ENCODE peak calls at places on chromosomes 1 and 21, in seven cellular contexts. One of them, this sample, is unnamed.

GRCh38 chr1:228166170-228166936 is 749 bp downstream of the IBA57 start:
- DNase-seq in AG09309: no peak
- DNase-seq in AG09319: no peak
- DNase-seq in AG08396: peak; percentile 84
- DNase-seq in stimulated activated CD8-positive, alpha-beta memory T cell treated with anti-CD3 and anti-CD28 coated beads, Interleukin-4, amount 100 ng/mL, for 48 hours: peak; percentile 71
- DNase-seq in left ventricle myocardium inferior: peak; percentile 65
- DNase-seq in esophagus squamous epithelium: no peak
- DNase-seq in this sample: peak; percentile 54

GRCh38 chr21:33155457-33155856 is 74.3 kb upstream of the IFNAR2 start:
- DNase-seq in stimulated activated CD8-positive, alpha-beta memory T cell treated with anti-CD3 and anti-CD28 coated beads, Interleukin-4, amount 100 ng/mL, for 48 hours: no peak
- DNase-seq in esophagus squamous epithelium: no peak
- DNase-seq in left ventricle myocardium inferior: no peak
- DNase-seq in AG09319: no peak
- DNase-seq in AG08396: no peak
- DNase-seq in AG09309: no peak
- DNase-seq in this sample: no peak

GRCh38 chr1:48943826-48944225 is 167.1 kb upstream of the BEND5 start:
- DNase-seq in left ventricle myocardium inferior: no peak
- DNase-seq in esophagus squamous epithelium: no peak
- DNase-seq in stimulated activated CD8-positive, alpha-beta memory T cell treated with anti-CD3 and anti-CD28 coated beads, Interleukin-4, amount 100 ng/mL, for 48 hours: no peak
- DNase-seq in AG08396: no peak
- DNase-seq in AG09309: no peak
- DNase-seq in AG09319: no peak
- DNase-seq in this sample: no peak

GRCh38 chr1:226100436-226101347 is 38.2 kb downstream of the H3-3A start:
- DNase-seq in stimulated activated CD8-positive, alpha-beta memory T cell treated with anti-CD3 and anti-CD28 coated beads, Interleukin-4, amount 100 ng/mL, for 48 hours: peak; percentile 68
- DNase-seq in left ventricle myocardium inferior: peak; percentile 32
- DNase-seq in esophagus squamous epithelium: no peak
- DNase-seq in AG09319: peak; percentile 37
- DNase-seq in AG08396: peak; percentile 66
- DNase-seq in AG09309: no peak
- DNase-seq in this sample: peak; percentile 60

GRCh38 chr1:37574834-37575479 is 18.2 kb downstream of the DNALI1 start:
- DNase-seq in left ventricle myocardium inferior: no peak
- DNase-seq in AG08396: peak; percentile 36
- DNase-seq in esophagus squamous epithelium: no peak
- DNase-seq in AG09319: peak; percentile 60
- DNase-seq in stimulated activated CD8-positive, alpha-beta memory T cell treated with anti-CD3 and anti-CD28 coated beads, Interleukin-4, amount 100 ng/mL, for 48 hours: no peak
- DNase-seq in AG09309: peak; percentile 71
- DNase-seq in this sample: peak; percentile 59

GRCh38 chr21:15514073-15514946 is 215.5 kb upstream of the USP25 start:
- DNase-seq in left ventricle myocardium inferior: no peak
- DNase-seq in AG09309: no peak
- DNase-seq in AG09319: no peak
- DNase-seq in AG08396: no peak
- DNase-seq in esophagus squamous epithelium: no peak
- DNase-seq in stimulated activated CD8-positive, alpha-beta memory T cell treated with anti-CD3 and anti-CD28 coated beads, Interleukin-4, amount 100 ng/mL, for 48 hours: peak; percentile 35
- DNase-seq in this sample: no peak

GRCh38 chr1:232524056-232524455 is 105.9 kb downstream of the SIPA1L2 start:
- DNase-seq in AG09309: no peak
- DNase-seq in AG08396: no peak
- DNase-seq in esophagus squamous epithelium: no peak
- DNase-seq in left ventricle myocardium inferior: no peak
- DNase-seq in AG09319: no peak
- DNase-seq in stimulated activated CD8-positive, alpha-beta memory T cell treated with anti-CD3 and anti-CD28 coated beads, Interleukin-4, amount 100 ng/mL, for 48 hours: no peak
- DNase-seq in this sample: no peak

GRCh38 chr1:172745014-172745413 is 86.1 kb downstream of the FASLG start:
- DNase-seq in esophagus squamous epithelium: no peak
- DNase-seq in AG08396: peak; percentile 54
- DNase-seq in AG09309: peak; percentile 62
- DNase-seq in left ventricle myocardium inferior: no peak
- DNase-seq in AG09319: peak; percentile 50
- DNase-seq in stimulated activated CD8-positive, alpha-beta memory T cell treated with anti-CD3 and anti-CD28 coated beads, Interleukin-4, amount 100 ng/mL, for 48 hours: no peak
- DNase-seq in this sample: peak; percentile 82

GRCh38 chr1:178912597-178912996 is 41.7 kb upstream of the ANGPTL1 start:
- DNase-seq in left ventricle myocardium inferior: no peak
- DNase-seq in esophagus squamous epithelium: no peak
- DNase-seq in AG08396: no peak
- DNase-seq in AG09309: no peak
- DNase-seq in stimulated activated CD8-positive, alpha-beta memory T cell treated with anti-CD3 and anti-CD28 coated beads, Interleukin-4, amount 100 ng/mL, for 48 hours: no peak
- DNase-seq in AG09319: no peak
- DNase-seq in this sample: no peak

GRCh38 chr21:32411366-32412161 is 942 bp upstream of the EVA1C start:
- DNase-seq in AG09319: no peak
- DNase-seq in AG09309: no peak
- DNase-seq in left ventricle myocardium inferior: peak; percentile 97
- DNase-seq in esophagus squamous epithelium: peak; percentile 10
- DNase-seq in AG08396: peak; percentile 75
- DNase-seq in stimulated activated CD8-positive, alpha-beta memory T cell treated with anti-CD3 and anti-CD28 coated beads, Interleukin-4, amount 100 ng/mL, for 48 hours: peak; percentile 83
- DNase-seq in this sample: peak; percentile 84

GRCh38 chr1:43349594-43350306 is 9.0 kb upstream of the CDC20 start:
- DNase-seq in AG08396: peak; percentile 69
- DNase-seq in stimulated activated CD8-positive, alpha-beta memory T cell treated with anti-CD3 and anti-CD28 coated beads, Interleukin-4, amount 100 ng/mL, for 48 hours: no peak
- DNase-seq in AG09319: no peak
- DNase-seq in esophagus squamous epithelium: no peak
- DNase-seq in left ventricle myocardium inferior: no peak
- DNase-seq in AG09309: no peak
- DNase-seq in this sample: peak; percentile 71

GRCh38 chr1:2528966-2529750 is 905 bp downstream of the HES5 start:
- DNase-seq in left ventricle myocardium inferior: no peak
- DNase-seq in AG09319: no peak
- DNase-seq in AG09309: no peak
- DNase-seq in esophagus squamous epithelium: no peak
- DNase-seq in AG08396: no peak
- DNase-seq in stimulated activated CD8-positive, alpha-beta memory T cell treated with anti-CD3 and anti-CD28 coated beads, Interleukin-4, amount 100 ng/mL, for 48 hours: peak; percentile 65
- DNase-seq in this sample: no peak

GRCh38 chr21:45513003-45513706 is 29.1 kb downstream of the SLC19A1 start:
- DNase-seq in AG08396: no peak
- DNase-seq in AG09319: no peak
- DNase-seq in esophagus squamous epithelium: no peak
- DNase-seq in AG09309: no peak
- DNase-seq in left ventricle myocardium inferior: peak; percentile 8
- DNase-seq in stimulated activated CD8-positive, alpha-beta memory T cell treated with anti-CD3 and anti-CD28 coated beads, Interleukin-4, amount 100 ng/mL, for 48 hours: no peak
- DNase-seq in this sample: no peak

GRCh38 chr1:16260814-16261213 is 23.8 kb upstream of the CPLANE2 start:
- DNase-seq in AG09309: no peak
- DNase-seq in AG08396: peak; percentile 33
- DNase-seq in esophagus squamous epithelium: no peak
- DNase-seq in AG09319: no peak
- DNase-seq in left ventricle myocardium inferior: no peak
- DNase-seq in stimulated activated CD8-positive, alpha-beta memory T cell treated with anti-CD3 and anti-CD28 coated beads, Interleukin-4, amount 100 ng/mL, for 48 hours: no peak
- DNase-seq in this sample: peak; percentile 84

GRCh38 chr1:152479792-152480595 is 30.6 kb upstream of the LCE5A start:
- DNase-seq in AG09309: no peak
- DNase-seq in AG08396: peak; percentile 55
- DNase-seq in AG09319: no peak
- DNase-seq in left ventricle myocardium inferior: peak; percentile 30
- DNase-seq in stimulated activated CD8-positive, alpha-beta memory T cell treated with anti-CD3 and anti-CD28 coated beads, Interleukin-4, amount 100 ng/mL, for 48 hours: peak; percentile 87
- DNase-seq in esophagus squamous epithelium: no peak
- DNase-seq in this sample: no peak

GRCh38 chr1:23122796-23123195 is 45.9 kb downstream of the LUZP1 start:
- DNase-seq in AG09309: no peak
- DNase-seq in left ventricle myocardium inferior: no peak
- DNase-seq in esophagus squamous epithelium: no peak
- DNase-seq in stimulated activated CD8-positive, alpha-beta memory T cell treated with anti-CD3 and anti-CD28 coated beads, Interleukin-4, amount 100 ng/mL, for 48 hours: no peak
- DNase-seq in AG08396: no peak
- DNase-seq in AG09319: no peak
- DNase-seq in this sample: no peak

GRCh38 chr1:177913762-177914540 is 55.9 kb downstream of the SEC16B start:
- DNase-seq in stimulated activated CD8-positive, alpha-beta memory T cell treated with anti-CD3 and anti-CD28 coated beads, Interleukin-4, amount 100 ng/mL, for 48 hours: no peak
- DNase-seq in AG09309: no peak
- DNase-seq in esophagus squamous epithelium: no peak
- DNase-seq in left ventricle myocardium inferior: no peak
- DNase-seq in AG08396: peak; percentile 54
- DNase-seq in AG09319: peak; percentile 20
- DNase-seq in this sample: peak; percentile 40

GRCh38 chr1:90443340-90443739 is 273.8 kb downstream of the BARHL2 start:
- DNase-seq in AG09309: no peak
- DNase-seq in stimulated activated CD8-positive, alpha-beta memory T cell treated with anti-CD3 and anti-CD28 coated beads, Interleukin-4, amount 100 ng/mL, for 48 hours: no peak
- DNase-seq in esophagus squamous epithelium: no peak
- DNase-seq in AG09319: no peak
- DNase-seq in AG08396: no peak
- DNase-seq in left ventricle myocardium inferior: no peak
- DNase-seq in this sample: no peak

GRCh38 chr1:40662151-40662550 is 3.3 kb downstream of the RIMS3 start:
- DNase-seq in left ventricle myocardium inferior: no peak
- DNase-seq in stimulated activated CD8-positive, alpha-beta memory T cell treated with anti-CD3 and anti-CD28 coated beads, Interleukin-4, amount 100 ng/mL, for 48 hours: no peak
- DNase-seq in AG09319: no peak
- DNase-seq in esophagus squamous epithelium: no peak
- DNase-seq in AG09309: no peak
- DNase-seq in AG08396: no peak
- DNase-seq in this sample: no peak

GRCh38 chr1:30404341-30404740 is 319.0 kb downstream of the MATN1 start:
- DNase-seq in stimulated activated CD8-positive, alpha-beta memory T cell treated with anti-CD3 and anti-CD28 coated beads, Interleukin-4, amount 100 ng/mL, for 48 hours: no peak
- DNase-seq in esophagus squamous epithelium: no peak
- DNase-seq in AG09319: no peak
- DNase-seq in AG09309: no peak
- DNase-seq in left ventricle myocardium inferior: no peak
- DNase-seq in AG08396: no peak
- DNase-seq in this sample: no peak